ENCODE peak calls at places on chromosome 2, in six cellular contexts. One of them, this sample, is unnamed.

GRCh38 chr2:166610180-166610919 is 116.3 kb upstream of the SCN7A start:
- DNase-seq in K562: no peak
- DNase-seq in HepG2: no peak
- DNase-seq in SK-N-SH: no peak
- DNase-seq in H1: no peak
- DNase-seq in HCT116: no peak
- DNase-seq in this sample: peak; percentile 4

GRCh38 chr2:455046-455705 is 167.3 kb upstream of the ALKAL2 start:
- DNase-seq in HCT116: no peak
- DNase-seq in HepG2: no peak
- DNase-seq in SK-N-SH: no peak
- DNase-seq in H1: no peak
- DNase-seq in K562: no peak
- DNase-seq in this sample: no peak

GRCh38 chr2:84477886-84478285 is 18.8 kb upstream of the SUCLG1 start:
- DNase-seq in HCT116: no peak
- DNase-seq in H1: no peak
- DNase-seq in SK-N-SH: no peak
- DNase-seq in HepG2: no peak
- DNase-seq in K562: no peak
- DNase-seq in this sample: no peak

GRCh38 chr2:229408356-229408755 is 137.3 kb upstream of the PID1 start:
- DNase-seq in SK-N-SH: no peak
- DNase-seq in H1: no peak
- DNase-seq in HepG2: peak; percentile 30
- DNase-seq in K562: no peak
- DNase-seq in HCT116: peak; percentile 85
- DNase-seq in this sample: peak; percentile 65

GRCh38 chr2:460861-461260 is 173.0 kb upstream of the ALKAL2 start:
- DNase-seq in HCT116: no peak
- DNase-seq in K562: no peak
- DNase-seq in H1: no peak
- DNase-seq in SK-N-SH: no peak
- DNase-seq in HepG2: no peak
- DNase-seq in this sample: no peak

GRCh38 chr2:128654404-128654803 is 335.7 kb upstream of the HS6ST1 start:
- DNase-seq in HCT116: no peak
- DNase-seq in SK-N-SH: no peak
- DNase-seq in H1: no peak
- DNase-seq in HepG2: no peak
- DNase-seq in K562: no peak
- DNase-seq in this sample: no peak

GRCh38 chr2:24793752-24794477 is 690 bp downstream of the CENPO start:
- DNase-seq in SK-N-SH: no peak
- DNase-seq in H1: no peak
- DNase-seq in HepG2: peak; percentile 39
- DNase-seq in K562: peak; percentile 34
- DNase-seq in HCT116: no peak
- DNase-seq in this sample: no peak

GRCh38 chr2:159035790-159036411 is 67.5 kb downstream of the TANC1 start:
- DNase-seq in H1: peak; percentile 58
- DNase-seq in HCT116: peak; percentile 62
- DNase-seq in HepG2: peak; percentile 83
- DNase-seq in SK-N-SH: peak; percentile 23
- DNase-seq in K562: peak; percentile 51
- DNase-seq in this sample: peak; percentile 36

GRCh38 chr2:112181571-112182290 is 43.5 kb downstream of the FBLN7 start:
- DNase-seq in HepG2: no peak
- DNase-seq in SK-N-SH: no peak
- DNase-seq in H1: no peak
- DNase-seq in HCT116: no peak
- DNase-seq in K562: no peak
- DNase-seq in this sample: no peak

GRCh38 chr2:187916799-187917198 is 362.6 kb upstream of the TFPI start:
- DNase-seq in K562: no peak
- DNase-seq in H1: no peak
- DNase-seq in HCT116: no peak
- DNase-seq in SK-N-SH: no peak
- DNase-seq in HepG2: no peak
- DNase-seq in this sample: no peak

GRCh38 chr2:182381225-182381624 is 45.6 kb downstream of the PDE1A start:
- DNase-seq in K562: no peak
- DNase-seq in SK-N-SH: no peak
- DNase-seq in H1: no peak
- DNase-seq in HCT116: no peak
- DNase-seq in HepG2: no peak
- DNase-seq in this sample: no peak

GRCh38 chr2:51881673-51882072 is 849.7 kb upstream of the NRXN1 start:
- DNase-seq in HCT116: no peak
- DNase-seq in H1: no peak
- DNase-seq in HepG2: no peak
- DNase-seq in K562: no peak
- DNase-seq in SK-N-SH: no peak
- DNase-seq in this sample: no peak

GRCh38 chr2:102488063-102488462 is 15.0 kb downstream of the SLC9A4 start:
- DNase-seq in HCT116: no peak
- DNase-seq in K562: no peak
- DNase-seq in SK-N-SH: no peak
- DNase-seq in H1: no peak
- DNase-seq in HepG2: no peak
- DNase-seq in this sample: peak; percentile 26
- TF ChIP-seq JUND in HCT116: no peak
- TF ChIP-seq JUND in K562: no peak
- TF ChIP-seq JUND in SK-N-SH: no peak
- TF ChIP-seq JUND in H1: no peak
- TF ChIP-seq JUND in HepG2: no peak
- TF ChIP-seq JUND in this sample: no peak

GRCh38 chr2:200172944-200173481 is 133.5 kb upstream of the SPATS2L start:
- DNase-seq in K562: no peak
- DNase-seq in HepG2: no peak
- DNase-seq in SK-N-SH: no peak
- DNase-seq in HCT116: no peak
- DNase-seq in H1: no peak
- DNase-seq in this sample: no peak

GRCh38 chr2:200171761-200172482 is 134.6 kb upstream of the SPATS2L start:
- DNase-seq in H1: no peak
- DNase-seq in K562: peak; percentile 77
- DNase-seq in SK-N-SH: no peak
- DNase-seq in HepG2: no peak
- DNase-seq in HCT116: no peak
- DNase-seq in this sample: no peak

GRCh38 chr2:200165687-200166086 is 140.8 kb upstream of the SPATS2L start:
- DNase-seq in HCT116: no peak
- DNase-seq in K562: no peak
- DNase-seq in SK-N-SH: no peak
- DNase-seq in H1: no peak
- DNase-seq in HepG2: no peak
- DNase-seq in this sample: no peak

GRCh38 chr2:200172521-200172920 is 134.0 kb upstream of the SPATS2L start:
- DNase-seq in H1: no peak
- DNase-seq in HCT116: no peak
- DNase-seq in SK-N-SH: no peak
- DNase-seq in K562: no peak
- DNase-seq in HepG2: no peak
- DNase-seq in this sample: no peak

DNA sequence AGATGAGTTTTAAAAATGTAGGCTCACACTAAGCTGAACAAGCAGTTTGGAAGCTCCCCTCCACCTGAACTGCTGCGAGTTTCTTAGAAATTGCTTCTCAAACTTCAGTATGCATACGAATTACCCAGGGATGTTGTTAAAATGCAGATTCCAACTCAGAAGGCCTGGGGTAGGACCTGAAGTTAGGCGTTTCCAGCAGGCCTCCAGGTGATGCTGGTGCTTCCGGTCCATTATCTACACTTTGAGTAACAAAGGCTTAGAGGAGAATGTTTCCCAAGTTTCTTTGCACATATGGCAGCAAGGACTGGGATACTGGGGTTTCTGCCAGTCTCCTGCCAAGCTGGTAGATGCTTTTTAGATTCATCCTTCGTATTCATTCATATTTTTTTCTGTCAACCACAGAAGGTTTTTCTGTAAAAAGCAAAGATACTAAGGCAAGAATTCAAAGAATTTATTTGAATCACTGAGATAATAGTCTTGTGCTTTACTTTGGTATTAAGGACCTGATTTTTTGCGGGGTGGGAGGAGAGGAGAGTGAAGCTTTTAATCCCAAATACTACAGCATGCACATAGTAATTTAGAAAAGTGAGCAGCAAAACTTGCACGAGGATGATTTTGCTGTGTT is 137.7 kb upstream of the SPATS2L start:
- DNase-seq in HCT116: no peak
- DNase-seq in HepG2: no peak
- DNase-seq in SK-N-SH: no peak
- DNase-seq in H1: no peak
- DNase-seq in K562: no peak
- DNase-seq in this sample: no peak
- TF ChIP-seq JUND in HCT116: no peak
- TF ChIP-seq JUND in HepG2: no peak
- TF ChIP-seq JUND in SK-N-SH: no peak
- TF ChIP-seq JUND in H1: no peak
- TF ChIP-seq JUND in K562: no peak
- TF ChIP-seq JUND in this sample: no peak

GRCh38 chr2:237923507-237924163 is 43.2 kb upstream of the UBE2F start:
- DNase-seq in SK-N-SH: peak; percentile 98
- DNase-seq in HepG2: peak; percentile 47
- DNase-seq in HCT116: peak; percentile 29
- DNase-seq in H1: peak; percentile 19
- DNase-seq in K562: peak; percentile 82
- DNase-seq in this sample: no peak

GRCh38 chr2:237920673-237921072 is 46.1 kb upstream of the UBE2F start:
- DNase-seq in HepG2: no peak
- DNase-seq in H1: no peak
- DNase-seq in K562: no peak
- DNase-seq in SK-N-SH: no peak
- DNase-seq in HCT116: no peak
- DNase-seq in this sample: no peak

GRCh38 chr2:237921967-237922492 is 44.8 kb upstream of the UBE2F start:
- DNase-seq in HCT116: no peak
- DNase-seq in HepG2: no peak
- DNase-seq in SK-N-SH: no peak
- DNase-seq in H1: no peak
- DNase-seq in K562: no peak
- DNase-seq in this sample: no peak

GRCh38 chr2:237924164-237924534 is 42.7 kb upstream of the UBE2F start:
- DNase-seq in H1: no peak
- DNase-seq in HepG2: no peak
- DNase-seq in SK-N-SH: no peak
- DNase-seq in K562: no peak
- DNase-seq in HCT116: no peak
- DNase-seq in this sample: no peak

GRCh38 chr2:237922641-237923361 is 44.0 kb upstream of the UBE2F start:
- DNase-seq in HCT116: peak; percentile 49
- DNase-seq in HepG2: no peak
- DNase-seq in K562: no peak
- DNase-seq in H1: no peak
- DNase-seq in SK-N-SH: peak; percentile 53
- DNase-seq in this sample: no peak
- TF ChIP-seq JUND in HCT116: peak; percentile 82
- TF ChIP-seq JUND in HepG2: no peak
- TF ChIP-seq JUND in K562: no peak
- TF ChIP-seq JUND in H1: no peak
- TF ChIP-seq JUND in SK-N-SH: no peak
- TF ChIP-seq JUND in this sample: no peak

GRCh38 chr2:110099036-110099420 is 16.6 kb downstream of the MALL start:
- DNase-seq in H1: no peak
- DNase-seq in HCT116: no peak
- DNase-seq in K562: no peak
- DNase-seq in HepG2: no peak
- DNase-seq in SK-N-SH: no peak
- DNase-seq in this sample: no peak
- TF ChIP-seq JUND in H1: no peak
- TF ChIP-seq JUND in HCT116: no peak
- TF ChIP-seq JUND in K562: no peak
- TF ChIP-seq JUND in HepG2: no peak
- TF ChIP-seq JUND in SK-N-SH: no peak
- TF ChIP-seq JUND in this sample: no peak

GRCh38 chr2:221107424-221107823 is 464.7 kb downstream of the EPHA4 start:
- DNase-seq in SK-N-SH: no peak
- DNase-seq in H1: no peak
- DNase-seq in HCT116: no peak
- DNase-seq in K562: no peak
- DNase-seq in HepG2: no peak
- DNase-seq in this sample: no peak

GRCh38 chr2:221104391-221104811 is 467.7 kb downstream of the EPHA4 start:
- DNase-seq in HCT116: no peak
- DNase-seq in SK-N-SH: no peak
- DNase-seq in K562: no peak
- DNase-seq in H1: no peak
- DNase-seq in HepG2: no peak
- DNase-seq in this sample: no peak

GRCh38 chr2:221111739-221112138 is 460.4 kb downstream of the EPHA4 start:
- DNase-seq in HepG2: no peak
- DNase-seq in HCT116: no peak
- DNase-seq in SK-N-SH: no peak
- DNase-seq in K562: no peak
- DNase-seq in H1: no peak
- DNase-seq in this sample: no peak

GRCh38 chr2:221106241-221106640 is 465.9 kb downstream of the EPHA4 start:
- DNase-seq in H1: no peak
- DNase-seq in SK-N-SH: no peak
- DNase-seq in HepG2: no peak
- DNase-seq in HCT116: no peak
- DNase-seq in K562: no peak
- DNase-seq in this sample: no peak

DNA sequence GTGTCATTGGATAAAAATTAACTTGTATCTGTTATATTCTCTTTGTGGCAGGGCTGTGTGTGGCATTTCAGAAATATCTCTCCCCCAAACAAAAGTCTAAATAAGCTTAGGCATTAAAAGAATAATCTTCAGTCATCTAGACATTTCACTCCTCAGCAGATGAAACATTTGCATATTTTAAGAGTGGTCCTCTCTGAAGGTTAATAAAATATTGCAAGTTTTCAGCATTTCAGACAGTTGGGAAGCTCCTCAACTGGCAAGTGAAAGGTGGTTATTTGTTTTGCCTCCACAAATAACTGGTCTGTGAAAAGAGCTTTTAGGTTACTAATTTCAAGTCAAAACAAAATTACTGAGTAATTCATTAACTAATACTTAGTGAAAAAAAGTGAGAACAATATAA is 462.6 kb downstream of the EPHA4 start:
- DNase-seq in H1: no peak
- DNase-seq in K562: no peak
- DNase-seq in SK-N-SH: no peak
- DNase-seq in HCT116: no peak
- DNase-seq in HepG2: no peak
- DNase-seq in this sample: no peak
- TF ChIP-seq JUND in H1: no peak
- TF ChIP-seq JUND in K562: no peak
- TF ChIP-seq JUND in SK-N-SH: no peak
- TF ChIP-seq JUND in HCT116: no peak
- TF ChIP-seq JUND in HepG2: no peak
- TF ChIP-seq JUND in this sample: no peak

This sample was measured in T47D.